ENCODE peak calls at places on chromosomes 1 and 21, in four cellular contexts. L is stimulated activated CD4-positive, alpha-beta T cell treated with anti-CD3 and anti-CD28 coated beads, Interleukin-4, amount 100 ng/mL, for 48 hours; E is heart right ventricle; A is lower lobe of right lung. Q is an unnamed sample.

GRCh38 chr1:160093069-160093395 is 5.4 kb downstream of the IGSF8 start:
- DNase-seq in L (no peak), E (no peak), A (no peak), Q (no peak)

GRCh38 chr1:24786191-24786590 is 40.9 kb downstream of the CLIC4 start:
- DNase-seq in L (no peak), E (no peak), A (no peak), Q (no peak)

GRCh38 chr1:11320153-11320936 is 47.3 kb downstream of the UBIAD1 start:
- DNase-seq in L (peak; percentile 38), E (no peak), A (no peak), Q (peak; percentile 61)

GRCh38 chr1:52296345-52296744 is 69.7 kb downstream of the CC2D1B start:
- DNase-seq in L (no peak), E (no peak), A (no peak), Q (peak; percentile 16)

GRCh38 chr21:19640964-19641363 is 1237.4 kb upstream of the TMPRSS15 start:
- DNase-seq in L (no peak), E (no peak), A (no peak), Q (no peak)

GRCh38 chr1:39205102-39205780 is 746 bp downstream of the MACF1 start:
- DNase-seq in L (no peak), E (peak; percentile 55), A (no peak), Q (no peak)

GRCh38 chr1:164801246-164801731 is 242.3 kb downstream of the PBX1 start:
- DNase-seq in L (no peak), E (no peak), A (no peak), Q (no peak)

GRCh38 chr1:1208713-1209433 is 2.5 kb upstream of the TNFRSF18 start:
- DNase-seq in L (no peak), E (no peak), A (peak; percentile 42), Q (no peak)

GRCh38 chr1:210231846-210232523 is 611 bp upstream of the SERTAD4 start:
- DNase-seq in L (no peak), E (peak; percentile 48), A (no peak), Q (no peak)

GRCh38 chr1:18954270-18955071 is 2.0 kb downstream of the IFFO2 start:
- DNase-seq in L (no peak), E (no peak), A (no peak), Q (no peak)

GRCh38 chr1:179955731-179956130 is 1.1 kb downstream of the CEP350 start:
- DNase-seq in L (no peak), E (no peak), A (no peak), Q (no peak)

GRCh38 chr1:175208773-175209492 is 16.4 kb upstream of the KIAA0040 start:
- DNase-seq in L (no peak), E (no peak), A (no peak), Q (no peak)

GRCh38 chr1:199242162-199242561 is 603.3 kb downstream of the PTPRC start:
- DNase-seq in L (no peak), E (no peak), A (no peak), Q (no peak)

GRCh38 chr1:246769306-246769705 is 45.1 kb downstream of the SCCPDH start:
- DNase-seq in L (no peak), E (no peak), A (no peak), Q (no peak)

GRCh38 chr1:107138166-107138565 is 2.7 kb upstream of the NTNG1 start:
- DNase-seq in L (no peak), E (no peak), A (no peak), Q (no peak)

GRCh38 chr1:46812996-46813857 is 14.4 kb downstream of the CYP4B1 start:
- DNase-seq in L (no peak), E (no peak), A (no peak), Q (no peak)

GRCh38 chr1:109763646-109764415 is at the start of gene EPS8L3:
- DNase-seq in L (no peak), E (no peak), A (peak; percentile 34), Q (no peak)

GRCh38 chr1:5574641-5575040 is 417.6 kb downstream of the NPHP4 start:
- DNase-seq in L (no peak), E (no peak), A (no peak), Q (no peak)

GRCh38 chr1:162265983-162266382 is 110.7 kb downstream of the SPATA46 start:
- DNase-seq in L (no peak), E (no peak), A (no peak), Q (no peak)

GRCh38 chr1:37317870-37318431 is 156.4 kb upstream of the ZC3H12A start:
- DNase-seq in L (no peak), E (no peak), A (no peak), Q (peak; percentile 37)

GRCh38 chr21:46128983-46129571 is 26.3 kb downstream of the FTCD start:
- DNase-seq in L (no peak), E (no peak), A (peak; percentile 47), Q (no peak)

GRCh38 chr1:209648931-209649776 is 3.1 kb downstream of the LAMB3 start:
- DNase-seq in L (no peak), E (no peak), A (no peak), Q (no peak)

GRCh38 chr1:30734580-30734979 is 11.2 kb upstream of the MATN1 start:
- DNase-seq in L (no peak), E (no peak), A (no peak), Q (no peak)